ENCODE peak calls at places on chromosome 9, in seven cellular contexts. One of them, this sample, is unnamed.

GRCh38 chr9:107750741-107751521 is 261.4 kb upstream of the KLF4 start:
- DNase-seq in testis: peak
- DNase-seq in heart left ventricle: peak
- DNase-seq in spleen: no peak
- DNase-seq in stomach: peak
- DNase-seq in prostate gland: peak
- DNase-seq in HCT116: peak
- DNase-seq in this sample: peak

GRCh38 chr9:114388764-114389375 is 1.1 kb upstream of the AKNA start:
- DNase-seq in testis: no peak
- DNase-seq in heart left ventricle: peak
- DNase-seq in spleen: peak
- DNase-seq in stomach: no peak
- DNase-seq in prostate gland: no peak
- DNase-seq in HCT116: no peak
- DNase-seq in this sample: peak

GRCh38 chr9:122263699-122264349 is 816 bp downstream of the RBM18 start:
- DNase-seq in testis: no peak
- DNase-seq in heart left ventricle: no peak
- DNase-seq in spleen: no peak
- DNase-seq in stomach: no peak
- DNase-seq in prostate gland: no peak
- DNase-seq in HCT116: no peak
- DNase-seq in this sample: no peak

GRCh38 chr9:110115868-110116542 is 92.0 kb downstream of the C9orf152 start:
- DNase-seq in testis: no peak
- DNase-seq in heart left ventricle: no peak
- DNase-seq in spleen: no peak
- DNase-seq in stomach: no peak
- DNase-seq in prostate gland: no peak
- DNase-seq in HCT116: no peak
- DNase-seq in this sample: no peak

GRCh38 chr9:127664678-127665507 is 41.9 kb upstream of the CFAP157 start:
- DNase-seq in testis: no peak
- DNase-seq in heart left ventricle: no peak
- DNase-seq in spleen: no peak
- DNase-seq in stomach: no peak
- DNase-seq in prostate gland: peak
- DNase-seq in HCT116: no peak
- DNase-seq in this sample: no peak

GRCh38 chr9:101485873-101486692 is 47.6 kb upstream of the RNF20 start:
- DNase-seq in testis: peak
- DNase-seq in heart left ventricle: peak
- DNase-seq in spleen: no peak
- DNase-seq in stomach: peak
- DNase-seq in prostate gland: peak
- DNase-seq in HCT116: peak
- DNase-seq in this sample: peak

GRCh38 chr9:108360304-108360703 is 495.5 kb downstream of the ACTL7B start:
- DNase-seq in testis: no peak
- DNase-seq in heart left ventricle: no peak
- DNase-seq in spleen: no peak
- DNase-seq in stomach: no peak
- DNase-seq in prostate gland: no peak
- DNase-seq in HCT116: no peak
- DNase-seq in this sample: no peak

GRCh38 chr9:93582115-93582514 is 5.7 kb downstream of the PHF2 start:
- DNase-seq in testis: no peak
- DNase-seq in heart left ventricle: no peak
- DNase-seq in spleen: no peak
- DNase-seq in stomach: peak
- DNase-seq in prostate gland: no peak
- DNase-seq in HCT116: no peak
- DNase-seq in this sample: no peak

GRCh38 chr9:126724226-126724625 is 80.6 kb upstream of the ZBTB43 start:
- DNase-seq in testis: no peak
- DNase-seq in heart left ventricle: peak
- DNase-seq in spleen: no peak
- DNase-seq in stomach: no peak
- DNase-seq in prostate gland: no peak
- DNase-seq in HCT116: no peak
- DNase-seq in this sample: no peak

GRCh38 chr9:97880336-97880735 is 27.3 kb downstream of the FOXE1 start:
- DNase-seq in testis: no peak
- DNase-seq in heart left ventricle: no peak
- DNase-seq in spleen: no peak
- DNase-seq in stomach: no peak
- DNase-seq in prostate gland: no peak
- DNase-seq in HCT116: no peak
- DNase-seq in this sample: no peak

GRCh38 chr9:99040911-99041582 is 63.9 kb upstream of the TGFBR1 start:
- DNase-seq in testis: no peak
- DNase-seq in heart left ventricle: no peak
- DNase-seq in spleen: no peak
- DNase-seq in stomach: no peak
- DNase-seq in prostate gland: no peak
- DNase-seq in HCT116: no peak
- DNase-seq in this sample: no peak

GRCh38 chr9:479951-480350 is 265.3 kb downstream of the DOCK8 start:
- DNase-seq in testis: no peak
- DNase-seq in heart left ventricle: no peak
- DNase-seq in spleen: no peak
- DNase-seq in stomach: no peak
- DNase-seq in prostate gland: no peak
- DNase-seq in HCT116: no peak
- DNase-seq in this sample: no peak

GRCh38 chr9:98087420-98088354 is 31.2 kb downstream of the NANS start:
- DNase-seq in testis: peak
- DNase-seq in heart left ventricle: peak
- DNase-seq in spleen: peak
- DNase-seq in stomach: peak
- DNase-seq in prostate gland: peak
- DNase-seq in HCT116: no peak
- DNase-seq in this sample: peak

GRCh38 chr9:116499986-116500871 is 186.9 kb upstream of the TRIM32 start:
- DNase-seq in testis: no peak
- DNase-seq in heart left ventricle: peak
- DNase-seq in spleen: no peak
- DNase-seq in stomach: no peak
- DNase-seq in prostate gland: no peak
- DNase-seq in HCT116: peak
- DNase-seq in this sample: no peak

GRCh38 chr9:3441197-3441816 is 84.5 kb downstream of the RFX3 start:
- DNase-seq in testis: peak
- DNase-seq in heart left ventricle: peak
- DNase-seq in spleen: no peak
- DNase-seq in stomach: peak
- DNase-seq in prostate gland: no peak
- DNase-seq in HCT116: peak
- DNase-seq in this sample: no peak

GRCh38 chr9:99000480-99001395 is 57.0 kb downstream of the COL15A1 start:
- DNase-seq in testis: peak
- DNase-seq in heart left ventricle: no peak
- DNase-seq in spleen: no peak
- DNase-seq in stomach: peak
- DNase-seq in prostate gland: no peak
- DNase-seq in HCT116: peak
- DNase-seq in this sample: no peak

GRCh38 chr9:127943746-127944145 is 6.1 kb upstream of the DPM2 start:
- DNase-seq in testis: peak
- DNase-seq in heart left ventricle: peak
- DNase-seq in spleen: peak
- DNase-seq in stomach: peak
- DNase-seq in prostate gland: peak
- DNase-seq in HCT116: peak
- DNase-seq in this sample: peak

GRCh38 chr9:114034663-114035062 is 43.4 kb downstream of the AMBP start:
- DNase-seq in testis: no peak
- DNase-seq in heart left ventricle: no peak
- DNase-seq in spleen: peak
- DNase-seq in stomach: no peak
- DNase-seq in prostate gland: no peak
- DNase-seq in HCT116: no peak
- DNase-seq in this sample: no peak

GRCh38 chr9:115524467-115525059 is 406.6 kb upstream of the TNC start:
- DNase-seq in testis: peak
- DNase-seq in heart left ventricle: no peak
- DNase-seq in spleen: no peak
- DNase-seq in stomach: no peak
- DNase-seq in prostate gland: peak
- DNase-seq in HCT116: peak
- DNase-seq in this sample: no peak

GRCh38 chr9:33196736-33197135 is 29.6 kb upstream of the B4GALT1 start:
- DNase-seq in testis: no peak
- DNase-seq in heart left ventricle: no peak
- DNase-seq in spleen: no peak
- DNase-seq in stomach: no peak
- DNase-seq in prostate gland: no peak
- DNase-seq in HCT116: no peak
- DNase-seq in this sample: no peak

GRCh38 chr9:111789881-111790280 is 4.9 kb downstream of the SHOC1 start:
- DNase-seq in testis: no peak
- DNase-seq in heart left ventricle: no peak
- DNase-seq in spleen: no peak
- DNase-seq in stomach: no peak
- DNase-seq in prostate gland: no peak
- DNase-seq in HCT116: no peak
- DNase-seq in this sample: no peak

GRCh38 chr9:4080889-4081548 is 218.8 kb downstream of the GLIS3 start:
- DNase-seq in testis: no peak
- DNase-seq in heart left ventricle: no peak
- DNase-seq in spleen: no peak
- DNase-seq in stomach: no peak
- DNase-seq in prostate gland: no peak
- DNase-seq in HCT116: no peak
- DNase-seq in this sample: no peak

GRCh38 chr9:109640232-109641078 is 139.5 kb upstream of the PALM2AKAP2 start:
- DNase-seq in testis: peak
- DNase-seq in heart left ventricle: peak
- DNase-seq in spleen: peak
- DNase-seq in stomach: peak
- DNase-seq in prostate gland: peak
- DNase-seq in HCT116: no peak
- DNase-seq in this sample: peak

GRCh38 chr9:82168585-82168984 is 180.0 kb downstream of the SPATA31D1 start:
- DNase-seq in testis: no peak
- DNase-seq in heart left ventricle: no peak
- DNase-seq in spleen: no peak
- DNase-seq in stomach: no peak
- DNase-seq in prostate gland: no peak
- DNase-seq in HCT116: no peak
- DNase-seq in this sample: no peak

GRCh38 chr9:130286781-130287428 is 21.3 kb downstream of the HMCN2 start:
- DNase-seq in testis: no peak
- DNase-seq in heart left ventricle: peak
- DNase-seq in spleen: peak
- DNase-seq in stomach: no peak
- DNase-seq in prostate gland: no peak
- DNase-seq in HCT116: no peak
- DNase-seq in this sample: no peak

GRCh38 chr9:101582593-101582992 is 12.2 kb downstream of the PPP3R2 start:
- DNase-seq in testis: no peak
- DNase-seq in heart left ventricle: no peak
- DNase-seq in spleen: no peak
- DNase-seq in stomach: no peak
- DNase-seq in prostate gland: no peak
- DNase-seq in HCT116: no peak
- DNase-seq in this sample: no peak

GRCh38 chr9:13110766-13111400 is 168.6 kb downstream of the MPDZ start:
- DNase-seq in testis: no peak
- DNase-seq in heart left ventricle: peak
- DNase-seq in spleen: no peak
- DNase-seq in stomach: peak
- DNase-seq in prostate gland: peak
- DNase-seq in HCT116: no peak
- DNase-seq in this sample: peak

GRCh38 chr9:90893706-90894105 is 92.1 kb downstream of the SYK start:
- DNase-seq in testis: no peak
- DNase-seq in heart left ventricle: no peak
- DNase-seq in spleen: no peak
- DNase-seq in stomach: no peak
- DNase-seq in prostate gland: no peak
- DNase-seq in HCT116: no peak
- DNase-seq in this sample: no peak

GRCh38 chr9:17760250-17760649 is 181.4 kb downstream of the SH3GL2 start:
- DNase-seq in testis: no peak
- DNase-seq in heart left ventricle: no peak
- DNase-seq in spleen: no peak
- DNase-seq in stomach: no peak
- DNase-seq in prostate gland: no peak
- DNase-seq in HCT116: no peak
- DNase-seq in this sample: no peak
- H3K27ac ChIP-seq in testis: no peak
- H3K27ac ChIP-seq in heart left ventricle: no peak
- H3K27ac ChIP-seq in spleen: no peak
- H3K27ac ChIP-seq in stomach: no peak
- H3K27ac ChIP-seq in prostate gland: no peak
- H3K27ac ChIP-seq in HCT116: no peak
- H3K27ac ChIP-seq in this sample: no peak

GRCh38 chr9:92188969-92189781 is 74.0 kb upstream of the SPTLC1 start:
- DNase-seq in testis: no peak
- DNase-seq in heart left ventricle: no peak
- DNase-seq in spleen: no peak
- DNase-seq in stomach: no peak
- DNase-seq in prostate gland: no peak
- DNase-seq in HCT116: no peak
- DNase-seq in this sample: no peak
- TF ChIP-seq CTCF in testis: no peak
- TF ChIP-seq CTCF in heart left ventricle: no peak
- TF ChIP-seq CTCF in spleen: no peak
- TF ChIP-seq CTCF in stomach: no peak
- TF ChIP-seq CTCF in prostate gland: no peak
- TF ChIP-seq CTCF in HCT116: no peak
- TF ChIP-seq CTCF in this sample: no peak

GRCh38 chr9:86005253-86005775 is 64.4 kb downstream of the NAA35 start:
- DNase-seq in testis: no peak
- DNase-seq in heart left ventricle: no peak
- DNase-seq in spleen: no peak
- DNase-seq in stomach: no peak
- DNase-seq in prostate gland: no peak
- DNase-seq in HCT116: no peak
- DNase-seq in this sample: no peak

DNA sequence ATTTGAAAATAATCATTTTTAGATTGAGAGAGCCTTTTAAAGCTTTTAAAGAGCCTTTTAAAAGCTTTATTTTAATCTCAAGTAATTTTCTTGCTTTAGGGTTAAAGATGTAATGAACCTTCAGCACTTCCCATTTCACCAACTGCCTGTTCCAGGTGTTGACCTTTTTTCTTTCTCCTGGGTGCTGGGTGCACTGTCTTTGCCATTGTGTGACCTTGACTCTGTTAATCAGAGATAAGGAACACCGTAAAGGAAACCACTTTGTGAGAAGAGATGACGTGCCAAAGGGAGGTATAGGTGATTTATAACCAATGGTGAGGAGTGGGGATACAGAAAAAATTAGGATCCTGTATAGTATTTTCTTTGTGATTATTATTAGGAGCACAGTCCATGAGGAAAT is 68.2 kb downstream of the NAA35 start:
- DNase-seq in testis: no peak
- DNase-seq in heart left ventricle: no peak
- DNase-seq in spleen: no peak
- DNase-seq in stomach: no peak
- DNase-seq in prostate gland: no peak
- DNase-seq in HCT116: no peak
- DNase-seq in this sample: no peak
- TF ChIP-seq POLR2A in testis: no peak
- TF ChIP-seq POLR2A in heart left ventricle: no peak
- TF ChIP-seq POLR2A in spleen: no peak
- TF ChIP-seq POLR2A in stomach: no peak
- TF ChIP-seq POLR2A in prostate gland: no peak
- TF ChIP-seq POLR2A in HCT116: no peak
- TF ChIP-seq POLR2A in this sample: no peak

GRCh38 chr9:35771079-35771441 is 17.0 kb upstream of the MSMP start:
- DNase-seq in testis: peak
- DNase-seq in heart left ventricle: peak
- DNase-seq in spleen: no peak
- DNase-seq in stomach: peak
- DNase-seq in prostate gland: peak
- DNase-seq in HCT116: no peak
- DNase-seq in this sample: no peak
- H3K27ac ChIP-seq in testis: no peak
- H3K27ac ChIP-seq in heart left ventricle: peak
- H3K27ac ChIP-seq in spleen: peak
- H3K27ac ChIP-seq in stomach: peak
- H3K27ac ChIP-seq in prostate gland: peak
- H3K27ac ChIP-seq in HCT116: no peak
- H3K27ac ChIP-seq in this sample: no peak

This sample was measured in ovary.